ENCODE peak calls at places on chromosome 17, in five cellular contexts. S is endodermal cell, E is fibroblast of villous mesenchyme, Z is T-helper 1 cell, X is T-helper 17 cell. J is an unnamed sample.
A peak's percentile ranks its signal among the peaks of the same experiment; 100 is the strongest.

GRCh38 chr17:68248199-68248825 is 469 bp downstream of the AMZ2 start:
- DNase-seq in E (peak; percentile 75), Z (peak; percentile 56), S (no peak), X (no peak), J (peak; percentile 83)

GRCh38 chr17:49951362-49952080 is 17.5 kb upstream of the DLX4 start:
- DNase-seq in Z (no peak), E (no peak), X (no peak), S (no peak), J (no peak)

GRCh38 chr17:77606146-77606864 is 352.2 kb upstream of the TNRC6C start:
- DNase-seq in S (no peak), E (no peak), Z (no peak), X (no peak), J (no peak)

GRCh38 chr17:38741443-38741842 is 6.7 kb downstream of the PCGF2 start:
- DNase-seq in E (no peak), X (no peak), Z (no peak), S (no peak), J (no peak)

GRCh38 chr17:21286066-21286770 is 1.7 kb downstream of the MAP2K3 start:
- DNase-seq in Z (no peak), E (peak; percentile 99), X (no peak), S (no peak), J (peak; percentile 99)

GRCh38 chr17:27247071-27247957 is 46.6 kb upstream of the WSB1 start:
- DNase-seq in Z (no peak), X (no peak), E (peak; percentile 88), S (no peak), J (peak; percentile 99)

GRCh38 chr17:50853781-50854180 is 12.4 kb downstream of the TOB1 start:
- DNase-seq in S (peak; percentile 52), E (no peak), X (no peak), Z (no peak), J (no peak)

GRCh38 chr17:49577651-49577935 is 1.9 kb downstream of the NXPH3 start:
- DNase-seq in S (no peak), X (no peak), Z (no peak), E (no peak), J (no peak)

GRCh38 chr17:39601010-39601597 is 6.6 kb downstream of the NEUROD2 start:
- DNase-seq in X (no peak), E (no peak), Z (no peak), S (peak; percentile 84), J (no peak)

GRCh38 chr17:50280068-50280467 is 5.8 kb downstream of the TMEM92 start:
- DNase-seq in X (no peak), E (no peak), Z (no peak), S (peak; percentile 75), J (peak; percentile 50)

GRCh38 chr17:27473748-27474609 is 17.7 kb downstream of the KSR1 start:
- DNase-seq in Z (peak; percentile 34), S (no peak), E (peak; percentile 53), X (peak; percentile 60), J (peak; percentile 21)

GRCh38 chr17:42598905-42599304 is 10.3 kb downstream of the RETREG3 start:
- DNase-seq in X (no peak), E (no peak), S (no peak), Z (no peak), J (no peak)

GRCh38 chr17:78780852-78781338 is 1.2 kb downstream of the CYTH1 start:
- DNase-seq in Z (no peak), E (no peak), X (no peak), S (no peak), J (no peak)

GRCh38 chr17:63095459-63095858 is 129.4 kb downstream of the TANC2 start:
- DNase-seq in Z (no peak), X (no peak), S (no peak), E (no peak), J (no peak)

GRCh38 chr17:77140878-77141767 is at the start of gene SEC14L1:
- DNase-seq in S (peak; percentile 93), X (no peak), E (peak; percentile 30), Z (no peak), J (peak; percentile 52)

GRCh38 chr17:73747221-73748002 is 103.2 kb upstream of the SDK2 start:
- DNase-seq in Z (no peak), E (no peak), S (no peak), X (no peak), J (no peak)

GRCh38 chr17:9339958-9340357 is 235.7 kb downstream of the STX8 start:
- DNase-seq in E (no peak), X (no peak), S (peak; percentile 42), Z (no peak), J (no peak)

GRCh38 chr17:12918132-12918531 is 99.7 kb downstream of the ELAC2 start:
- DNase-seq in Z (no peak), E (no peak), X (no peak), S (no peak), J (no peak)

GRCh38 chr17:19867654-19868395 is at the start of gene ULK2:
- DNase-seq in E (peak; percentile 77), Z (no peak), S (peak; percentile 92), X (peak; percentile 26), J (peak; percentile 79)

GRCh38 chr17:8068736-8069586 is 18.6 kb downstream of the ALOX12B start:
- DNase-seq in S (peak; percentile 61), E (no peak), Z (no peak), X (no peak), J (no peak)

GRCh38 chr17:17564896-17565295 is 26.6 kb downstream of the PEMT start:
- DNase-seq in S (peak; percentile 82), E (no peak), Z (no peak), X (no peak), J (no peak)

GRCh38 chr17:55265434-55266021 is 768 bp downstream of the HLF start:
- DNase-seq in Z (no peak), E (no peak), S (no peak), X (peak; percentile 24), J (no peak)

GRCh38 chr17:29674270-29674669 is 51.6 kb upstream of the CORO6 start:
- DNase-seq in E (no peak), X (no peak), S (no peak), Z (no peak), J (no peak)

GRCh38 chr17:76988796-76989195 is 120.6 kb downstream of the MGAT5B start:
- DNase-seq in S (no peak), X (no peak), E (no peak), Z (no peak), J (no peak)

GRCh38 chr17:71063127-71063526 is 893.8 kb downstream of the KCNJ2 start:
- DNase-seq in E (no peak), S (no peak), Z (no peak), X (no peak), J (peak; percentile 16)

GRCh38 chr17:16428098-16428882 is 12.9 kb downstream of the TRPV2 start:
- DNase-seq in S (peak; percentile 89), E (peak; percentile 77), Z (no peak), X (no peak), J (peak; percentile 68)

GRCh38 chr17:77649717-77650211 is 308.7 kb upstream of the TNRC6C start:
- DNase-seq in X (no peak), E (no peak), S (peak; percentile 41), Z (no peak), J (peak; percentile 30)